ENCODE peak calls at places on chromosomes 7 and 10, in ten cellular contexts. One of them, this sample, is unnamed.
A peak's percentile ranks its signal among the peaks of the same experiment; 100 is the strongest.

GRCh38 chr10:56605043-56605442 is 244.0 kb upstream of the ZWINT start:
- DNase-seq in K562: no peak
- DNase-seq in endodermal cell: peak; percentile 58
- DNase-seq in H9: peak; percentile 58
- DNase-seq in RWPE1: no peak
- DNase-seq in lower lobe of right lung: no peak
- DNase-seq in AG04450: no peak
- DNase-seq in colonic mucosa: no peak
- DNase-seq in A673: no peak
- DNase-seq in spleen: no peak
- DNase-seq in this sample: no peak

GRCh38 chr7:30226593-30227268 is 57.7 kb upstream of the ZNRF2 start:
- DNase-seq in lower lobe of right lung: peak; percentile 51
- DNase-seq in RWPE1: peak; percentile 55
- DNase-seq in spleen: no peak
- DNase-seq in H9: peak; percentile 76
- DNase-seq in K562: peak; percentile 48
- DNase-seq in endodermal cell: peak; percentile 90
- DNase-seq in A673: peak; percentile 7
- DNase-seq in colonic mucosa: peak; percentile 75
- DNase-seq in AG04450: no peak
- DNase-seq in this sample: no peak

GRCh38 chr10:76287856-76288255 is 856.4 kb downstream of the LRMDA start:
- DNase-seq in H9: no peak
- DNase-seq in A673: no peak
- DNase-seq in colonic mucosa: no peak
- DNase-seq in K562: no peak
- DNase-seq in AG04450: no peak
- DNase-seq in lower lobe of right lung: no peak
- DNase-seq in RWPE1: no peak
- DNase-seq in endodermal cell: no peak
- DNase-seq in spleen: no peak
- DNase-seq in this sample: no peak

GRCh38 chr10:78964952-78965633 is 103.7 kb upstream of the ZMIZ1 start:
- DNase-seq in RWPE1: peak; percentile 49
- DNase-seq in H9: peak; percentile 96
- DNase-seq in A673: no peak
- DNase-seq in colonic mucosa: no peak
- DNase-seq in spleen: no peak
- DNase-seq in endodermal cell: peak; percentile 98
- DNase-seq in AG04450: no peak
- DNase-seq in K562: peak; percentile 56
- DNase-seq in lower lobe of right lung: no peak
- DNase-seq in this sample: no peak

GRCh38 chr7:158710651-158711102 is 6.1 kb upstream of the NCAPG2 start:
- DNase-seq in A673: no peak
- DNase-seq in RWPE1: no peak
- DNase-seq in K562: peak; percentile 68
- DNase-seq in colonic mucosa: no peak
- DNase-seq in AG04450: no peak
- DNase-seq in H9: no peak
- DNase-seq in lower lobe of right lung: no peak
- DNase-seq in spleen: no peak
- DNase-seq in endodermal cell: no peak
- DNase-seq in this sample: peak; percentile 88

GRCh38 chr7:142083605-142084004 is 27.9 kb upstream of the MGAM2 start:
- DNase-seq in RWPE1: no peak
- DNase-seq in lower lobe of right lung: no peak
- DNase-seq in H9: no peak
- DNase-seq in spleen: no peak
- DNase-seq in K562: no peak
- DNase-seq in colonic mucosa: no peak
- DNase-seq in endodermal cell: no peak
- DNase-seq in AG04450: no peak
- DNase-seq in A673: no peak
- DNase-seq in this sample: no peak

GRCh38 chr7:56092789-56093531 is at the start of gene PHKG1:
- DNase-seq in endodermal cell: peak; percentile 80
- DNase-seq in A673: peak; percentile 45
- DNase-seq in AG04450: peak; percentile 50
- DNase-seq in K562: peak; percentile 61
- DNase-seq in RWPE1: peak; percentile 66
- DNase-seq in lower lobe of right lung: peak; percentile 65
- DNase-seq in spleen: peak; percentile 80
- DNase-seq in colonic mucosa: peak; percentile 61
- DNase-seq in H9: peak; percentile 48
- DNase-seq in this sample: peak; percentile 97

GRCh38 chr7:6530626-6531491 is 20.4 kb downstream of the GRID2IP start:
- DNase-seq in AG04450: no peak
- DNase-seq in spleen: peak; percentile 87
- DNase-seq in H9: peak; percentile 76
- DNase-seq in lower lobe of right lung: no peak
- DNase-seq in colonic mucosa: peak; percentile 43
- DNase-seq in K562: peak; percentile 30
- DNase-seq in RWPE1: no peak
- DNase-seq in A673: peak; percentile 40
- DNase-seq in endodermal cell: peak; percentile 92
- DNase-seq in this sample: peak; percentile 73

GRCh38 chr10:52050429-52051047 is 263.5 kb upstream of the DKK1 start:
- DNase-seq in A673: no peak
- DNase-seq in colonic mucosa: no peak
- DNase-seq in K562: no peak
- DNase-seq in lower lobe of right lung: no peak
- DNase-seq in spleen: no peak
- DNase-seq in endodermal cell: no peak
- DNase-seq in RWPE1: peak; percentile 7
- DNase-seq in AG04450: no peak
- DNase-seq in H9: no peak
- DNase-seq in this sample: no peak

GRCh38 chr10:88289342-88289741 is 293.8 kb downstream of the RNLS start:
- DNase-seq in spleen: no peak
- DNase-seq in lower lobe of right lung: no peak
- DNase-seq in endodermal cell: no peak
- DNase-seq in RWPE1: no peak
- DNase-seq in A673: no peak
- DNase-seq in colonic mucosa: no peak
- DNase-seq in H9: no peak
- DNase-seq in K562: no peak
- DNase-seq in AG04450: no peak
- DNase-seq in this sample: no peak

GRCh38 chr10:88293651-88294230 is 289.4 kb downstream of the RNLS start:
- DNase-seq in K562: no peak
- DNase-seq in RWPE1: no peak
- DNase-seq in AG04450: no peak
- DNase-seq in colonic mucosa: no peak
- DNase-seq in A673: no peak
- DNase-seq in endodermal cell: no peak
- DNase-seq in spleen: no peak
- DNase-seq in lower lobe of right lung: no peak
- DNase-seq in H9: no peak
- DNase-seq in this sample: no peak

GRCh38 chr10:88293073-88293472 is 290.0 kb downstream of the RNLS start:
- DNase-seq in colonic mucosa: no peak
- DNase-seq in A673: no peak
- DNase-seq in lower lobe of right lung: no peak
- DNase-seq in AG04450: no peak
- DNase-seq in spleen: no peak
- DNase-seq in H9: no peak
- DNase-seq in K562: no peak
- DNase-seq in endodermal cell: no peak
- DNase-seq in RWPE1: no peak
- DNase-seq in this sample: no peak

GRCh38 chr10:88292185-88292514 is 291.0 kb downstream of the RNLS start:
- DNase-seq in H9: no peak
- DNase-seq in A673: no peak
- DNase-seq in endodermal cell: no peak
- DNase-seq in lower lobe of right lung: no peak
- DNase-seq in spleen: no peak
- DNase-seq in colonic mucosa: no peak
- DNase-seq in AG04450: no peak
- DNase-seq in K562: no peak
- DNase-seq in RWPE1: no peak
- DNase-seq in this sample: no peak

GRCh38 chr10:88291289-88292184 is 291.6 kb downstream of the RNLS start:
- DNase-seq in endodermal cell: no peak
- DNase-seq in RWPE1: no peak
- DNase-seq in spleen: no peak
- DNase-seq in AG04450: no peak
- DNase-seq in lower lobe of right lung: no peak
- DNase-seq in A673: no peak
- DNase-seq in colonic mucosa: no peak
- DNase-seq in K562: no peak
- DNase-seq in H9: no peak
- DNase-seq in this sample: no peak
- H3K27ac ChIP-seq in endodermal cell: no peak overlapping the region
- H3K27ac ChIP-seq in RWPE1: no peak overlapping the region
- H3K27ac ChIP-seq in spleen: no peak overlapping the region
- H3K27ac ChIP-seq in AG04450: no peak overlapping the region
- H3K27ac ChIP-seq in lower lobe of right lung: no peak overlapping the region
- H3K27ac ChIP-seq in A673: no peak overlapping the region
- H3K27ac ChIP-seq in colonic mucosa: no peak overlapping the region
- H3K27ac ChIP-seq in K562: no peak overlapping the region
- H3K27ac ChIP-seq in H9: no peak overlapping the region
- H3K27ac ChIP-seq in this sample: no peak overlapping the region

GRCh38 chr10:27099916-27100799 is at the start of gene ANKRD26:
- DNase-seq in RWPE1: peak; percentile 96
- DNase-seq in spleen: peak; percentile 99
- DNase-seq in A673: peak; percentile 99
- DNase-seq in H9: peak; percentile 97
- DNase-seq in AG04450: peak; percentile 96
- DNase-seq in lower lobe of right lung: peak; percentile 99
- DNase-seq in endodermal cell: peak; percentile 99
- DNase-seq in K562: peak; percentile 98
- DNase-seq in colonic mucosa: peak; percentile 98
- DNase-seq in this sample: peak; percentile 97
- TF ChIP-seq CTCF in RWPE1: no peak
- TF ChIP-seq CTCF in spleen: no peak
- TF ChIP-seq CTCF in A673: no peak
- TF ChIP-seq CTCF in H9: no peak
- TF ChIP-seq CTCF in AG04450: no peak
- TF ChIP-seq CTCF in lower lobe of right lung: no peak
- TF ChIP-seq CTCF in endodermal cell: no peak
- TF ChIP-seq CTCF in K562: no peak
- TF ChIP-seq CTCF in colonic mucosa: no peak
- TF ChIP-seq CTCF in this sample: no peak

DNA sequence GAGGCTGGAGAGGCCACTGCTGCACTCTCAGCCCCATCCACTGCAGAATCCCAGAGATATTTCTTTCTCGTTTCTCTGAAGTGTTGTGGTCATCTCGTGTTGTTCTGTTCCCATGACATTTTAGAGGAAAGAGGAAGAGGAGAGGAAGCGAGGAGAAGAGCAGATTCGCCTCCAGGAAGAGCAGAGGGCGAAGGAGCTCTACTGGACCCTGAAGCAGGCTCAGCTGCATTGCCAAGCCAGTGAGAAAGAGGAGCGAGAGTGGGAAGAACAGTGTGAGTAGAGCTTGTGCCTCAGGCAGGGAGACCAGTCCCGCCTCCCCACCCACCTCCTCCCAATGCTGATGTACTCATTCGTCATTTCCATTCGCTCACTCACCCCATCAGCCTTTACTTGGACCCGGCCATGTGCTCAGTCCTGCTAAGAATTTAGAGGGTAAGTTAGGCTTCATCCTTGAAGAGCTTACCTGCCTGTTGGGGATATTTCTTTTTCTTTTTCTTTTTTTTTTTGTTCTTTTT is 50.9 kb downstream of the SH2D4B start:
- DNase-seq in colonic mucosa: no peak
- DNase-seq in lower lobe of right lung: no peak
- DNase-seq in K562: no peak
- DNase-seq in H9: no peak
- DNase-seq in spleen: no peak
- DNase-seq in A673: no peak
- DNase-seq in endodermal cell: no peak
- DNase-seq in RWPE1: no peak
- DNase-seq in AG04450: no peak
- DNase-seq in this sample: no peak
- H3K27ac ChIP-seq in colonic mucosa: no peak overlapping the region
- H3K27ac ChIP-seq in lower lobe of right lung: no peak overlapping the region
- H3K27ac ChIP-seq in K562: no peak overlapping the region
- H3K27ac ChIP-seq in H9: no peak overlapping the region
- H3K27ac ChIP-seq in spleen: no peak overlapping the region
- H3K27ac ChIP-seq in A673: no peak overlapping the region
- H3K27ac ChIP-seq in endodermal cell: no peak overlapping the region
- H3K27ac ChIP-seq in RWPE1: no peak overlapping the region
- H3K27ac ChIP-seq in AG04450: no peak overlapping the region
- H3K27ac ChIP-seq in this sample: no peak overlapping the region

GRCh38 chr10:126252884-126253612 is 135.2 kb downstream of the ADAM12 start:
- DNase-seq in AG04450: peak; percentile 93
- DNase-seq in H9: no peak
- DNase-seq in endodermal cell: no peak
- DNase-seq in colonic mucosa: no peak
- DNase-seq in RWPE1: peak; percentile 59
- DNase-seq in A673: peak; percentile 21
- DNase-seq in K562: peak; percentile 16
- DNase-seq in spleen: no peak
- DNase-seq in lower lobe of right lung: no peak
- DNase-seq in this sample: peak; percentile 92

GRCh38 chr10:126259883-126260282 is 128.4 kb downstream of the ADAM12 start:
- DNase-seq in RWPE1: no peak
- DNase-seq in spleen: no peak
- DNase-seq in lower lobe of right lung: no peak
- DNase-seq in colonic mucosa: no peak
- DNase-seq in K562: no peak
- DNase-seq in A673: no peak
- DNase-seq in AG04450: no peak
- DNase-seq in endodermal cell: peak; percentile 22
- DNase-seq in H9: no peak
- DNase-seq in this sample: peak; percentile 10

GRCh38 chr10:126253613-126254002 is 134.7 kb downstream of the ADAM12 start:
- DNase-seq in K562: no peak
- DNase-seq in endodermal cell: no peak
- DNase-seq in RWPE1: peak; percentile 43
- DNase-seq in H9: no peak
- DNase-seq in lower lobe of right lung: no peak
- DNase-seq in A673: no peak
- DNase-seq in colonic mucosa: no peak
- DNase-seq in spleen: no peak
- DNase-seq in AG04450: no peak
- DNase-seq in this sample: no peak

GRCh38 chr10:126255313-126255712 is 133.0 kb downstream of the ADAM12 start:
- DNase-seq in AG04450: no peak
- DNase-seq in spleen: no peak
- DNase-seq in lower lobe of right lung: no peak
- DNase-seq in A673: no peak
- DNase-seq in RWPE1: no peak
- DNase-seq in colonic mucosa: no peak
- DNase-seq in K562: no peak
- DNase-seq in endodermal cell: no peak
- DNase-seq in H9: no peak
- DNase-seq in this sample: no peak

DNA sequence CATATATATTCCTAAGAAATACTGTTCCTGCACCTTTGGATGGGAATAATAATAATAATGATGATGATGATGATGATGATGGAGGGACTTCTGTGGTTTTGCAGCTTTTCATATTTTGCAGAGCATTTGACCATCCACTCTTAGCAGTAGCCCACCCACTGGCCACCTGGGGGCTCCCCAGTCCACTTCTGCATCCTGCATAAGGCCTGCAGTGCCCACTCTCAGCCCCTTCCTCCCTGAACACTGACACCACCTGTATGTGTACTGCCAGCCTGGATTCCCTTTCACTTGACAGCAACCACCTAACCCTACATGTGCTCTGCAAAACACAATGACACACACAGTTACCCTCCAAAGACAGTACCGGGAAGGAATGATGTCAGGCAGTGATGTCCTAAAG is 131.4 kb downstream of the ADAM12 start:
- DNase-seq in spleen: no peak
- DNase-seq in K562: no peak
- DNase-seq in AG04450: no peak
- DNase-seq in lower lobe of right lung: no peak
- DNase-seq in A673: no peak
- DNase-seq in RWPE1: no peak
- DNase-seq in H9: no peak
- DNase-seq in colonic mucosa: no peak
- DNase-seq in endodermal cell: peak; percentile 61
- DNase-seq in this sample: no peak
- TF ChIP-seq CTCF in spleen: no peak
- TF ChIP-seq CTCF in K562: no peak
- TF ChIP-seq CTCF in AG04450: no peak
- TF ChIP-seq CTCF in lower lobe of right lung: no peak
- TF ChIP-seq CTCF in A673: no peak
- TF ChIP-seq CTCF in RWPE1: no peak
- TF ChIP-seq CTCF in H9: peak; percentile 55
- TF ChIP-seq CTCF in colonic mucosa: no peak
- TF ChIP-seq CTCF in endodermal cell: peak; percentile 73
- TF ChIP-seq CTCF in this sample: no peak